ENCODE peak calls at places on chromosome 7, in ten cellular contexts. T is GM03348; D is T-cell; X is omental fat pad; L is activated CD4-positive, alpha-beta T cell treated with anti-CD3 and anti-CD28 coated beads, Interleukin-2, amount 10 ng/mL, durations not matched to agents 7 days and 5 days; S is stimulated activated naive CD8-positive, alpha-beta T cell treated with anti-CD3 and anti-CD28 coated beads, Interleukin-15, Interleukin-2, amounts not matched to agents 100 U/mL and 50 U/mL, for 24 hours; A is midbrain; Y is HFF-Myc; W is foreskin fibroblast; M is lower leg skin. K is an unnamed sample.

GRCh38 chr7:144437370-144438191 is 34.1 kb upstream of the NOBOX start:
- DNase-seq in T (peak), D (no peak), X (peak), L (peak), S (peak), A (peak), Y (peak), W (peak), M (peak), K (peak)

GRCh38 chr7:1422512-1423265 is 36.6 kb downstream of the MICALL2 start:
- DNase-seq in T (no peak), D (no peak), X (no peak), L (no peak), S (no peak), A (no peak), Y (no peak), W (no peak), M (no peak), K (no peak)

GRCh38 chr7:40763319-40764287 is 628.8 kb downstream of the SUGCT start:
- DNase-seq in T (peak), D (no peak), X (no peak), L (no peak), S (no peak), A (peak), Y (peak), W (peak), M (no peak), K (peak)

GRCh38 chr7:142357953-142358520 is 100.2 kb upstream of the PRSS58 start:
- DNase-seq in T (peak), D (no peak), X (no peak), L (peak), S (peak), A (peak), Y (peak), W (peak), M (no peak), K (peak)

GRCh38 chr7:20214787-20215669 is 2.2 kb downstream of the MACC1 start:
- DNase-seq in T (no peak), D (no peak), X (no peak), L (no peak), S (no peak), A (no peak), Y (no peak), W (no peak), M (no peak), K (peak)

GRCh38 chr7:120165231-120165630 is 107.7 kb upstream of the KCND2 start:
- DNase-seq in T (peak), D (no peak), X (no peak), L (no peak), S (no peak), A (no peak), Y (no peak), W (no peak), M (no peak), K (no peak)

GRCh38 chr7:128831994-128832879 is 2.0 kb downstream of the FLNC start:
- DNase-seq in T (peak), D (no peak), X (no peak), L (no peak), S (no peak), A (no peak), Y (no peak), W (peak), M (no peak), K (no peak)

GRCh38 chr7:122305475-122306319 is 1.1 kb upstream of the FEZF1 start:
- DNase-seq in T (no peak), D (no peak), X (no peak), L (no peak), S (no peak), A (no peak), Y (no peak), W (no peak), M (no peak), K (no peak)

GRCh38 chr7:139117599-139118233 is 8.2 kb upstream of the ZC3HAV1 start:
- DNase-seq in T (no peak), D (no peak), X (no peak), L (no peak), S (no peak), A (no peak), Y (no peak), W (no peak), M (no peak), K (no peak)

K was measured in small intestine.